ENCODE peak calls at places on chromosomes 2 and 18, in nine cellular contexts. One of them, this sample, is unnamed.

GRCh38 chr18:30254331-30254730 is 788.2 kb downstream of the DSC3 start:
- DNase-seq in T-cell: no peak
- DNase-seq in activated CD4-positive, alpha-beta memory T cell treated with anti-CD3 and anti-CD28 coated beads for 36 hours: no peak
- DNase-seq in naive thymus-derived CD8-positive, alpha-beta T cell: no peak
- DNase-seq in stimulated activated CD4-positive, alpha-beta T cell treated with anti-CD3 and anti-CD28 coated beads, Interleukin-4, amount 100 ng/mL, for 4 hours: no peak
- DNase-seq in GM13977: no peak
- DNase-seq in AG04450: no peak
- DNase-seq in NCI-H2029: no peak
- DNase-seq in retinal pigment epithelial cell: no peak
- DNase-seq in this sample: no peak

GRCh38 chr2:121596221-121597080 is 52.8 kb downstream of the CLASP1 start:
- DNase-seq in T-cell: no peak
- DNase-seq in activated CD4-positive, alpha-beta memory T cell treated with anti-CD3 and anti-CD28 coated beads for 36 hours: peak; percentile 22
- DNase-seq in naive thymus-derived CD8-positive, alpha-beta T cell: no peak
- DNase-seq in stimulated activated CD4-positive, alpha-beta T cell treated with anti-CD3 and anti-CD28 coated beads, Interleukin-4, amount 100 ng/mL, for 4 hours: peak; percentile 4
- DNase-seq in GM13977: peak; percentile 31
- DNase-seq in AG04450: peak; percentile 7
- DNase-seq in NCI-H2029: peak; percentile 19
- DNase-seq in retinal pigment epithelial cell: peak; percentile 11
- DNase-seq in this sample: peak; percentile 60

GRCh38 chr2:240604291-240604938 is 17.9 kb downstream of the CAPN10 start:
- DNase-seq in T-cell: no peak
- DNase-seq in activated CD4-positive, alpha-beta memory T cell treated with anti-CD3 and anti-CD28 coated beads for 36 hours: no peak
- DNase-seq in naive thymus-derived CD8-positive, alpha-beta T cell: no peak
- DNase-seq in stimulated activated CD4-positive, alpha-beta T cell treated with anti-CD3 and anti-CD28 coated beads, Interleukin-4, amount 100 ng/mL, for 4 hours: no peak
- DNase-seq in GM13977: peak; percentile 67
- DNase-seq in AG04450: no peak
- DNase-seq in NCI-H2029: no peak
- DNase-seq in retinal pigment epithelial cell: peak; percentile 16
- DNase-seq in this sample: peak; percentile 4

GRCh38 chr2:204645018-204645775 is 99.9 kb downstream of the PARD3B start:
- DNase-seq in T-cell: no peak
- DNase-seq in activated CD4-positive, alpha-beta memory T cell treated with anti-CD3 and anti-CD28 coated beads for 36 hours: no peak
- DNase-seq in naive thymus-derived CD8-positive, alpha-beta T cell: no peak
- DNase-seq in stimulated activated CD4-positive, alpha-beta T cell treated with anti-CD3 and anti-CD28 coated beads, Interleukin-4, amount 100 ng/mL, for 4 hours: no peak
- DNase-seq in GM13977: no peak
- DNase-seq in AG04450: no peak
- DNase-seq in NCI-H2029: no peak
- DNase-seq in retinal pigment epithelial cell: no peak
- DNase-seq in this sample: no peak

GRCh38 chr18:11751305-11752115 is 62.4 kb downstream of the GNAL start:
- DNase-seq in T-cell: no peak
- DNase-seq in activated CD4-positive, alpha-beta memory T cell treated with anti-CD3 and anti-CD28 coated beads for 36 hours: no peak
- DNase-seq in naive thymus-derived CD8-positive, alpha-beta T cell: no peak
- DNase-seq in stimulated activated CD4-positive, alpha-beta T cell treated with anti-CD3 and anti-CD28 coated beads, Interleukin-4, amount 100 ng/mL, for 4 hours: no peak
- DNase-seq in GM13977: no peak
- DNase-seq in AG04450: no peak
- DNase-seq in NCI-H2029: no peak
- DNase-seq in retinal pigment epithelial cell: no peak
- DNase-seq in this sample: no peak

GRCh38 chr2:240269380-240269779 is 128.9 kb upstream of the OTOS start:
- DNase-seq in T-cell: no peak
- DNase-seq in activated CD4-positive, alpha-beta memory T cell treated with anti-CD3 and anti-CD28 coated beads for 36 hours: no peak
- DNase-seq in naive thymus-derived CD8-positive, alpha-beta T cell: no peak
- DNase-seq in stimulated activated CD4-positive, alpha-beta T cell treated with anti-CD3 and anti-CD28 coated beads, Interleukin-4, amount 100 ng/mL, for 4 hours: no peak
- DNase-seq in GM13977: no peak
- DNase-seq in AG04450: no peak
- DNase-seq in NCI-H2029: no peak
- DNase-seq in retinal pigment epithelial cell: no peak
- DNase-seq in this sample: no peak

GRCh38 chr2:31382452-31383120 is 32.0 kb downstream of the XDH start:
- DNase-seq in T-cell: no peak
- DNase-seq in activated CD4-positive, alpha-beta memory T cell treated with anti-CD3 and anti-CD28 coated beads for 36 hours: no peak
- DNase-seq in naive thymus-derived CD8-positive, alpha-beta T cell: no peak
- DNase-seq in stimulated activated CD4-positive, alpha-beta T cell treated with anti-CD3 and anti-CD28 coated beads, Interleukin-4, amount 100 ng/mL, for 4 hours: no peak
- DNase-seq in GM13977: no peak
- DNase-seq in AG04450: peak; percentile 21
- DNase-seq in NCI-H2029: no peak
- DNase-seq in retinal pigment epithelial cell: no peak
- DNase-seq in this sample: no peak

GRCh38 chr18:79735071-79735980 is 55.7 kb downstream of the CTDP1 start:
- DNase-seq in T-cell: no peak
- DNase-seq in activated CD4-positive, alpha-beta memory T cell treated with anti-CD3 and anti-CD28 coated beads for 36 hours: no peak
- DNase-seq in naive thymus-derived CD8-positive, alpha-beta T cell: no peak
- DNase-seq in stimulated activated CD4-positive, alpha-beta T cell treated with anti-CD3 and anti-CD28 coated beads, Interleukin-4, amount 100 ng/mL, for 4 hours: no peak
- DNase-seq in GM13977: no peak
- DNase-seq in AG04450: no peak
- DNase-seq in NCI-H2029: no peak
- DNase-seq in retinal pigment epithelial cell: no peak
- DNase-seq in this sample: no peak

GRCh38 chr2:73952499-73953446 is 26.1 kb downstream of the DGUOK start:
- DNase-seq in T-cell: no peak
- DNase-seq in activated CD4-positive, alpha-beta memory T cell treated with anti-CD3 and anti-CD28 coated beads for 36 hours: no peak
- DNase-seq in naive thymus-derived CD8-positive, alpha-beta T cell: no peak
- DNase-seq in stimulated activated CD4-positive, alpha-beta T cell treated with anti-CD3 and anti-CD28 coated beads, Interleukin-4, amount 100 ng/mL, for 4 hours: no peak
- DNase-seq in GM13977: no peak
- DNase-seq in AG04450: no peak
- DNase-seq in NCI-H2029: no peak
- DNase-seq in retinal pigment epithelial cell: no peak
- DNase-seq in this sample: no peak

GRCh38 chr18:33839452-33840225 is 261.6 kb downstream of the ASXL3 start:
- DNase-seq in T-cell: no peak
- DNase-seq in activated CD4-positive, alpha-beta memory T cell treated with anti-CD3 and anti-CD28 coated beads for 36 hours: no peak
- DNase-seq in naive thymus-derived CD8-positive, alpha-beta T cell: no peak
- DNase-seq in stimulated activated CD4-positive, alpha-beta T cell treated with anti-CD3 and anti-CD28 coated beads, Interleukin-4, amount 100 ng/mL, for 4 hours: no peak
- DNase-seq in GM13977: peak; percentile 37
- DNase-seq in AG04450: no peak
- DNase-seq in NCI-H2029: peak; percentile 52
- DNase-seq in retinal pigment epithelial cell: peak; percentile 23
- DNase-seq in this sample: no peak

GRCh38 chr2:74481961-74482800 is 617 bp downstream of the CCDC142 start:
- DNase-seq in T-cell: no peak
- DNase-seq in activated CD4-positive, alpha-beta memory T cell treated with anti-CD3 and anti-CD28 coated beads for 36 hours: peak; percentile 73
- DNase-seq in naive thymus-derived CD8-positive, alpha-beta T cell: peak; percentile 61
- DNase-seq in stimulated activated CD4-positive, alpha-beta T cell treated with anti-CD3 and anti-CD28 coated beads, Interleukin-4, amount 100 ng/mL, for 4 hours: no peak
- DNase-seq in GM13977: peak; percentile 65
- DNase-seq in AG04450: no peak
- DNase-seq in NCI-H2029: no peak
- DNase-seq in retinal pigment epithelial cell: no peak
- DNase-seq in this sample: peak; percentile 68

GRCh38 chr2:186503827-186504606 is 18.0 kb downstream of the ZC3H15 start:
- DNase-seq in T-cell: no peak
- DNase-seq in activated CD4-positive, alpha-beta memory T cell treated with anti-CD3 and anti-CD28 coated beads for 36 hours: no peak
- DNase-seq in naive thymus-derived CD8-positive, alpha-beta T cell: no peak
- DNase-seq in stimulated activated CD4-positive, alpha-beta T cell treated with anti-CD3 and anti-CD28 coated beads, Interleukin-4, amount 100 ng/mL, for 4 hours: no peak
- DNase-seq in GM13977: no peak
- DNase-seq in AG04450: no peak
- DNase-seq in NCI-H2029: peak; percentile 1
- DNase-seq in retinal pigment epithelial cell: no peak
- DNase-seq in this sample: no peak

GRCh38 chr18:23069481-23069880 is 65.8 kb upstream of the CABLES1 start:
- DNase-seq in T-cell: peak; percentile 58
- DNase-seq in activated CD4-positive, alpha-beta memory T cell treated with anti-CD3 and anti-CD28 coated beads for 36 hours: peak; percentile 37
- DNase-seq in naive thymus-derived CD8-positive, alpha-beta T cell: peak; percentile 28
- DNase-seq in stimulated activated CD4-positive, alpha-beta T cell treated with anti-CD3 and anti-CD28 coated beads, Interleukin-4, amount 100 ng/mL, for 4 hours: peak; percentile 40
- DNase-seq in GM13977: no peak
- DNase-seq in AG04450: no peak
- DNase-seq in NCI-H2029: no peak
- DNase-seq in retinal pigment epithelial cell: no peak
- DNase-seq in this sample: peak; percentile 58

This sample was measured in activated CD8-positive, alpha-beta T cell treated with anti-CD3 and anti-CD28 coated beads for 36 hours.